ENCODE peak calls at places on chromosomes 4 and X, in seven cellular contexts. D, Q, U, P, K, T and M are unnamed samples.

GRCh38 chr4:76984788-76985211 is 35.2 kb downstream of the SEPTIN11 start:
- DNase-seq in D (peak), Q (no peak), U (no peak), P (no peak), K (peak), T (no peak), M (peak)

GRCh38 chrX:1416327-1416784 is 24.4 kb upstream of the SLC25A6 start:
- DNase-seq in D (no peak), Q (no peak), U (peak), P (no peak), K (no peak), T (no peak), M (no peak)

GRCh38 chr4:113145147-113145518 is 95.7 kb downstream of the ANK2 start:
- DNase-seq in D (no peak), Q (no peak), U (no peak), P (no peak), K (no peak), T (no peak), M (no peak)

GRCh38 chrX:106995678-106996077 is 4.3 kb downstream of the MORC4 start:
- DNase-seq in D (no peak), Q (no peak), U (no peak), P (no peak), K (no peak), T (no peak), M (no peak)

GRCh38 chr4:96145671-96146070 is 305.8 kb downstream of the PDHA2 start:
- DNase-seq in D (no peak), Q (no peak), U (no peak), P (no peak), K (peak), T (no peak), M (no peak)

GRCh38 chr4:1211951-1212545 is 36.9 kb downstream of the CTBP1 start:
- DNase-seq in D (no peak), Q (no peak), U (peak), P (no peak), K (no peak), T (no peak), M (no peak)

GRCh38 chrX:9770319-9770718 is 4.7 kb upstream of the GPR143 start:
- DNase-seq in D (no peak), Q (no peak), U (no peak), P (no peak), K (no peak), T (no peak), M (no peak)

GRCh38 chr4:186719925-186720694 is 3.5 kb downstream of the FAT1 start:
- DNase-seq in D (peak), Q (no peak), U (no peak), P (no peak), K (peak), T (no peak), M (no peak)

GRCh38 chr4:155889036-155889793 is 14.3 kb upstream of the TDO2 start:
- DNase-seq in D (peak), Q (no peak), U (no peak), P (no peak), K (peak), T (no peak), M (no peak)

GRCh38 chr4:1113311-1114009 is at the start of gene RNF212:
- DNase-seq in D (peak), Q (no peak), U (peak), P (peak), K (no peak), T (peak), M (no peak)

GRCh38 chrX:116232833-116233232 is 62.3 kb downstream of the AGTR2 start:
- DNase-seq in D (peak), Q (no peak), U (no peak), P (no peak), K (peak), T (no peak), M (no peak)

GRCh38 chrX:79415056-79415455 is 47.9 kb upstream of the ITM2A start:
- DNase-seq in D (no peak), Q (no peak), U (no peak), P (no peak), K (no peak), T (no peak), M (no peak)

GRCh38 chr4:159193256-159193655 is 90.4 kb downstream of the RAPGEF2 start:
- DNase-seq in D (no peak), Q (no peak), U (no peak), P (no peak), K (no peak), T (no peak), M (no peak)

GRCh38 chrX:45198301-45198700 is 2.4 kb downstream of the DIPK2B start:
- DNase-seq in D (peak), Q (no peak), U (no peak), P (no peak), K (no peak), T (no peak), M (no peak)

GRCh38 chrX:154327026-154327820 is 31.6 kb downstream of the TKTL1 start:
- DNase-seq in D (peak), Q (no peak), U (no peak), P (no peak), K (no peak), T (no peak), M (no peak)

DNA sequence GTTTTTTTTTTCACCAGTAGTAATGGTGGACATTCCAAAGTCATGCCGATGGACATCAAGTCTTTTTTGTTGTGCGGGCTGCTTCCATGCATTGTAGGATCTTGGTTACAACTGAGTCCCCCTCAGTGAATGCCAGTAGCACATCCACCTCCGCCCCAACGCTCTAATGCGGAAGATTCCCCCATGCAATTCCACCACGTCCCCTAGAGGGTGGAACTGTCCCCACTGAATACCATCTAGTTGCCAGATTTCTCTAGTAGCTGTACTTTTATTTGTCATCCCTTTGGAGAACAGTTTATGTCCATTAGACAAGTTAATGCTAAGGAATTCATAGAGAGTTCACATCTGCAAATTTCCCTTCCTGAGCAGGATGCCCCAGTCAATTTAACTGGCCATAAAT is 6.7 kb downstream of the SHISA3 start:
- DNase-seq in D (no peak), Q (no peak), U (no peak), P (no peak), K (no peak), T (no peak), M (no peak)
- TF ChIP-seq CTCF in D (no peak), Q (no peak), U (no peak), P (no peak), K (peak), T (no peak), M (no peak)

GRCh38 chr4:48016141-48017107 is at the start of the genes CNGA1 and NIPAL1:
- DNase-seq in D (peak), Q (peak), U (peak), P (peak), K (peak), T (peak), M (peak)
- TF ChIP-seq CTCF in D (peak), Q (peak), U (peak), P (no peak), K (peak), T (peak), M (peak)

DNA sequence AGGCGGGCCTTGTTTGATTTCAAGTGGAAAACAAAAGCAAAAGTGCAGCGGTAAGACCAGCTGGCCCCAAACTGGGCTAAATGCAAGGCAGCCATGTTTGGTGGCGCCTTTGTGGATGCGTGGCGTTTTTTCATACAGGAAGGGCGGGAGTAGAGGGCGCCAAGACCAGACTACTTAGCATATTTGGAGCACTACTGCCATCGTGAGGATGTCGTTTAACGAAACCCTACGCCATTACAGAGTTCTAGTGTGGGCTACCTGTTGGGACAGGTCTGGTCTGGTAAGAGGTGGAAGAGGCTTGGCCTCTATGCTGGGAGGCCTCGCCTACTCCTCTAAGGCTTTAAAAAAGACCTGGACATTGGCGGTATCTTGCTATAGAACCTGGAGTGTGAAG is 230.7 kb upstream of the STK26 start:
- DNase-seq in D (peak), Q (no peak), U (no peak), P (peak), K (peak), T (no peak), M (no peak)
- TF ChIP-seq CTCF in D (no peak), Q (no peak), U (no peak), P (peak), K (peak), T (no peak), M (no peak)

DNA sequence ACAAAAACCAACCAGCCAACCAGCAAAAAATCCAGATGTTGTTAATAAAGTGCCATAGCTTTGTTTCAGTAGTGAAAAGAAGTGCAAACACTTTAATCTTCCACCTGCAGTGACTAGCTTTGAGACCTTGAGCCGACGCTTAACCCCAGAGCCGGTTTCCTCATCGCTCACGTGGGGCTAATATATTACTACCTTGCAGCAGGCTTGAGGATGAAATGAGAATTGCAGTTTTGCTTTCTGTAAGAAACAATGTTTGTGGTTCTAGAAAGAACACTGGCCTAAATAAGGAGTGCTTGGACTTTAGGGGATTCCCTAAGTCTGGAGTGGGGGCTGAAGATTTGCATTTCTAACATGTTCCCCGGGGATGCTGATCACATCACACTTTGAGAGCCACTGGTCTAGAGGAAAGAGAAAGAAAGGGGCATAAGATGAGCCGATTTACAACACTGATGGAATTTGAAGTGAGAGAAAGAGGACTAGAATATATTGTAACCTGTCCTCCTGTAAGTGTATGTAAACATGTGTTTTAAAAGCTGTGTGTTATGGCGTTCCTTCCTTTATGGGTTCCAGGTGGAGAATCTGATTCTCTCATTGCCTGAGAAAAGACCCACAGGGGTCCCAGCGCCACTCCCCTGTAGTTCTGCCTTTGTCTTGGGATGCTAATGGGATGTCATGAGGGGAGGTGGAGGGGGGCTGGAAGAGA is 1.4 kb downstream of the FGF2 start:
- DNase-seq in D (peak), Q (no peak), U (no peak), P (no peak), K (peak), T (peak), M (no peak)
- TF ChIP-seq CTCF in D (peak), Q (no peak), U (peak), P (no peak), K (peak), T (no peak), M (no peak)